ENCODE peak calls at places on chromosomes 12 and 14, in four cellular contexts. B, G, Z and R are unnamed samples.

GRCh38 chr12:89016970-89017778 is 335.1 kb downstream of the DUSP6 start:
- DNase-seq in B (peak), G (peak), Z (peak), R (peak)

GRCh38 chr12:124162151-124163110 is 132.5 kb upstream of the RFLNA start:
- DNase-seq in B (no peak), G (no peak), Z (no peak), R (no peak)

GRCh38 chr12:119601877-119602536 is 8.4 kb downstream of the TMEM233 start:
- DNase-seq in B (no peak), G (no peak), Z (no peak), R (no peak)

GRCh38 chr12:33265037-33265436 is 174.6 kb downstream of the SYT10 start:
- DNase-seq in B (no peak), G (no peak), Z (no peak), R (no peak)

GRCh38 chr14:23910081-23910875 is 43.3 kb upstream of the DHRS4 start:
- DNase-seq in B (peak), G (peak), Z (no peak), R (peak)

GRCh38 chr14:35046751-35047536 is 872 bp downstream of the FAM177A1 start:
- DNase-seq in B (no peak), G (peak), Z (no peak), R (peak)

GRCh38 chr12:93419388-93420034 is 22.2 kb downstream of the UBE2N start:
- DNase-seq in B (peak), G (peak), Z (no peak), R (peak)

GRCh38 chr12:8081228-8081920 is 700 bp upstream of the NECAP1 start:
- DNase-seq in B (no peak), G (no peak), Z (no peak), R (no peak)

DNA sequence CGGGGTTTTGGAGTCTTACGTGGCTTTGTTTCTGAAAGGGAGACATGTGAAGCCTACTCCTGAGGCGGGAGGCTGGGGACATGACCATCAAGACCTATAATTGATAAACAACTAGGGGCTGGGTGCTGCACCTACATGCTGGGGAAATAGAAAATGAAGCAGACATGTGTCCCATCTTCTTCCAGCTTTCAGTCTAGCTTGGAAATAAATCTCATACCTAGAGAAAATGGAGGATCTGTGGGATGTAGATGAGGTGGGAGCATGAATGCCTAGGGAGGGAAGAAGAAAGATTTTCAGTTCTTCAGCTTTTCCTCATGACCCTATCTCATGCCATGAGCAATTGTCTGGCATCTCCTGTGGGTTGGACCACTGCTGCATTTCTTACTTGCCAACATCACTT is 22.1 kb downstream of the EMP1 start:
- DNase-seq in B (no peak), G (no peak), Z (no peak), R (no peak)
- H3K4me3 ChIP-seq in B (no peak), G (no peak), Z (no peak), R (no peak)

GRCh38 chr14:30266290-30266689 is 292.7 kb upstream of the G2E3 start:
- DNase-seq in B (no peak), G (no peak), Z (no peak), R (no peak)
- TF ChIP-seq CTCF in B (no peak), G (no peak), Z (no peak), R (no peak)

GRCh38 chr12:72296389-72296788 is 24.2 kb downstream of the TRHDE start:
- DNase-seq in B (no peak), G (peak), Z (no peak), R (no peak)

GRCh38 chr12:72293701-72294100 is 21.5 kb downstream of the TRHDE start:
- DNase-seq in B (no peak), G (no peak), Z (peak), R (no peak)

GRCh38 chr12:72295744-72296143 is 23.6 kb downstream of the TRHDE start:
- DNase-seq in B (no peak), G (peak), Z (no peak), R (no peak)

GRCh38 chr12:72297666-72298065 is 25.5 kb downstream of the TRHDE start:
- DNase-seq in B (no peak), G (no peak), Z (no peak), R (no peak)

GRCh38 chr12:72295101-72295500 is 22.9 kb downstream of the TRHDE start:
- DNase-seq in B (no peak), G (peak), Z (peak), R (no peak)
- H3K4me3 ChIP-seq in B (no peak), G (no peak), Z (no peak), R (no peak)

DNA sequence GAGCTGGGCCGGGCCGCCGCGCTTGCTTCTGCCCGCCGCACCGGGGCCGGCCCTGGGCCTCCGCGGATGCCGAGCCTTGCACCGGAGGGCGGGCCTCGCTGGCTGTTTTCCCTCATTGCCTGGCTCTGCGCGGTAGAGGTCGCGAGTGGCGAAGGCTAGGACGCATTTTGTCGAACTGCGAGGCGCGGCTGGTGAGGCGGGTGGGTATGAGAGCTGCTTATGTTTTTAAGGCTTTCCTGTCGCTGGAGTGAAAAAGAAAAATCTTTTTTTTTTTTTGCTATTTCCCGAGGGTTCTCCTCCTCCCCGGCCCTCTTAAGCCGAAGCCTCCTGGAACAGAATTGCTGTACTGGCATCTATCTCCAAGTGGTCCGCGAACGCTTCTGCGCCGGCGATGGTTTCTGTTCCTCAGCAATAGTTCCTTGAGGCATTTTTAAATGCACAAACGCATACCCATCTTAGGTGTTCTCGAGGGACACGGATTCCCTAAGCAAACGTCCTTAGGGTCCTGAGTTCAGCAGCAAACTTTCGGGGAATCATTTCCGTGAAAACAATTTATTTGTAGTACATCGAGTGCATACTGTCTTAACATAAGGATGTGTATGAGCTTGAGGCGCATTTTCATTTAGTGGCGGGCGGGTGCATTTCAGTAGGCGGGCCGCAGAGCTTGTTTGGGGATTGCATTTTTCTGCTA is 631 bp downstream of the RESF1 start:
- DNase-seq in B (peak), G (peak), Z (no peak), R (peak)
- TF ChIP-seq CTCF in B (peak), G (peak), Z (no peak), R (peak)

GRCh38 chr14:73809386-73809785 is 42.2 kb upstream of the PTGR2 start:
- DNase-seq in B (no peak), G (no peak), Z (no peak), R (no peak)

GRCh38 chr14:73800970-73801515 is 50.6 kb upstream of the PTGR2 start:
- DNase-seq in B (no peak), G (no peak), Z (no peak), R (no peak)

GRCh38 chr14:73802431-73803188 is 49.0 kb upstream of the PTGR2 start:
- DNase-seq in B (peak), G (no peak), Z (no peak), R (peak)

GRCh38 chr14:73807439-73807838 is 44.2 kb upstream of the PTGR2 start:
- DNase-seq in B (no peak), G (no peak), Z (no peak), R (no peak)

GRCh38 chr14:73804636-73805035 is 47.0 kb upstream of the PTGR2 start:
- DNase-seq in B (no peak), G (no peak), Z (no peak), R (no peak)
- H3K4me3 ChIP-seq in B (no peak), G (no peak), Z (no peak), R (no peak)

DNA sequence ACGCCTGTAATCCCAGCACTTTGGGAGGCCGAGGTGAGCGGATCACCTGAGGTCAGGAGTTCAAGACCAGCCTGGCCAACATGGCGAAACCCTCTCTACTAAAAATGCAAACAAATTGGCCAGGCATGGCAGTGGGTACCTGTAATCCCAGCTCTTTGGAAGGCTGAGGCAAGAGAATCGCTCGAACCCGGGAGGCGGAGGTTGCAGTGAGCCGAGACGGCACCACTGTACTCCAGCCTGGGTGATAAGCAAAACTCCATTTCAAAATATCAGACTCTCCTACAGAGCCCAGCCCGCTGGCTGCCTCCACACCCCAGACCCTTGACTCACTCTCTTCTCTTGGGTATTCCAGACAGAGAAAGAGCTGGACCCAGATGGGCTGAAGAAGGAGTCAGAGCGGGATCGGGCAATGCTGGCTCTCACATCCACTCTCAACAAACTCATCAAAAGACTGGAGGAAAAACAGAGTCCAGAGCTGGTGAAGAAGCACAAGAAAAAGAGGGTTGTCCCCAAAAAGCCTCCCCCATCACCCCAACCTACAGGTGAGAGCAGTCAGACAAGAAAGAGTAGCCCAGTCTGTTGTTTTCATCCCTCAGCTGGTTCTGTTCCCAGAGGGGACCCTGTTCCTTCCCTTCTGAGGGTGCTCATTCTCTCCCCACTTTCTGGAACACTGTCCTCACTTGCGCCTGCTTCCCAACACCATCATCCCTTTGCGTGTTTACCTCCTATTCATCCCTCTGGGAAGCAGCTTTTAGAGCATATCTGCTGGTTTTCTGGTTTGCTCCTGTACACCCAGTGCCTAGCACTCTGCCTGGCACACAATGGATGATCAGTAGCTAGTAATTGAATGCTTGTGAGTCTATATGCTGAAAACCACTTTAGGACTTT is 19.7 kb downstream of the AGAP2 start:
- DNase-seq in B (no peak), G (no peak), Z (no peak), R (no peak)
- TF ChIP-seq CTCF in B (no peak), G (no peak), Z (no peak), R (no peak)

DNA sequence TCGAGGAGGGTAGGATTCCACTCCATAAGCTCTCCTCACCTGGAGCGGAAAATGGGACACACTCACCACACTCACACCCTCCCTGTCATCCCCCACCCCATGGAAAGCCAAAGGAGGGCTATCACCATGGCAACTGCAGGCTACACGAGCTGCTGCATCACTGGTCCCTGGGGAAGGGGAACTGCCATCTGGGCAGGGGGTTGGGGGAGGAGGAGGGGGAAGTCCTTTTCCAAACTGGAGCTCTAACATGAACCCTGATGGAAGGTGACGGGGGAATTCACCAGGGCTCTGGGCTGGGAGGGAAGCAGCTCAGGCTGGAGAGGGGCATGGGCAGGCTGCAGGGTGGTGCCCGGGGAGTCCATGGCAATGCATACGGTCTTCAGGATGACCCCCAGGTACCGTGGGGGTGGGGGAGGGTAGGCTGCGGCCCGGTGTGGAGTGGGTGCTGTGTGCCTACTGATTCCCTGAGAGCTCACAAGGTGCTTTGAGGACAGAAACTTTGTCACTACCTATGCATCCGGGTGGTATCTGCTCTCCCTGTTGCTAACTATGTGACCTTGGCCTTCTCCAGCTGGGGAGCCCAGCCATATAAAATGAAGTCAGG is 94.5 kb downstream of the LRRC74A start:
- DNase-seq in B (peak), G (no peak), Z (no peak), R (peak)
- H3K4me3 ChIP-seq in B (no peak), G (no peak), Z (no peak), R (no peak)

GRCh38 chr12:14572401-14572800 is 4.7 kb upstream of the PLBD1 start:
- DNase-seq in B (no peak), G (no peak), Z (no peak), R (no peak)
- TF ChIP-seq CTCF in B (no peak), G (no peak), Z (peak), R (no peak)

DNA sequence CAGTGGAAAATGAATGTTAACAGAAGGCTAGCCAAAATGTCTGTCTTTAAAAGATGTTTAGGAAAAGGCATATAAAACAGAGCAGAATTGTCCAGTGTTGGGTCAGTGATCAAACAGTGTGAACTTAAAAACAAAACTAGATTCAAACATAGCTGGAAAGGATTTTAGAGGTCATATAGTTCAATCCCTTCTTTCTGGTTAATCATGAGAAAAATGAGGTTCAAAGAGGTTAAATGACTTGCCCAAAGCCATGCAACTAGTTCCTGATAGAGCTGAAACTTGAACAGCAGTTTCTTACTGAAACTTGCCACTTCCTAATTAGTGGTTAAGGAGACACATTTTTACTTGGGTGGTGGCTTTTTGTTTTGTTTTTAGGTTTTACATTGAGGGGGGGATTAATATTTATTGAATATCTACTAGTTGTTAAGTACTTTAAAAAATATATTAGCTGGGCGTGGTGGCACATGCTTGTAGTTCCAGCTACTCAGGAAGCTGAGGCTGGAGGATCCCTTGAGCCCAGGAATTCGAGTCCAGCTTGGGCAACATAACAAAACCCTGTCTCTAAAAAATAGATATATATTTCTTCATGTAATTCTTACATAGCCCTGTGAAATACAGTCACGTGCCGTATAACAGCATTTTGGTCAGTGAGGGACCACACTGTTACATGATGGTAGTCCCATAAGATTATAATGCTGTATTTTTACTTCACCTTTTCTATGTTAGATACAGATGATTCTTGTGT is 20.4 kb downstream of the ACVR1B start:
- DNase-seq in B (peak), G (no peak), Z (no peak), R (peak)
- H3K4me3 ChIP-seq in B (no peak), G (no peak), Z (no peak), R (no peak)

GRCh38 chr12:131617179-131617578 is 93.7 kb upstream of the SFSWAP start:
- DNase-seq in B (no peak), G (no peak), Z (no peak), R (no peak)
- TF ChIP-seq CTCF in B (no peak), G (no peak), Z (no peak), R (no peak)